ENCODE peak calls at places on chromosome 10, in nine cellular contexts. M is activated naive CD4-positive, alpha-beta T cell; T is naive thymus-derived CD8-positive, alpha-beta T cell; N is substantia nigra; L is endothelial cell; O is glutamatergic neuron; Z is cardiac septum; P is hippocampal formation; S is GM03348. Y is an unnamed sample.

GRCh38 chr10:43955978-43956377 is 307.3 kb upstream of the ZNF32 start:
- DNase-seq in M (no peak), T (no peak), N (no peak), L (no peak), O (no peak), Z (no peak), P (no peak), S (no peak), Y (no peak)

GRCh38 chr10:80945267-80945880 is 407.7 kb downstream of the SH2D4B start:
- DNase-seq in M (no peak), T (no peak), N (peak), L (peak), O (no peak), Z (no peak), P (no peak), S (no peak), Y (no peak)

GRCh38 chr10:113854757-113855626 is 531 bp downstream of the NHLRC2 start:
- DNase-seq in M (peak), T (peak), N (peak), L (peak), O (peak), Z (peak), P (no peak), S (peak), Y (peak)

GRCh38 chr10:48901152-48901705 is 38.4 kb downstream of the LRRC18 start:
- DNase-seq in M (no peak), T (no peak), N (no peak), L (no peak), O (no peak), Z (no peak), P (no peak), S (no peak), Y (no peak)

GRCh38 chr10:93916257-93917063 is 22.7 kb downstream of the SLC35G1 start:
- DNase-seq in M (no peak), T (no peak), N (no peak), L (no peak), O (no peak), Z (no peak), P (peak), S (peak), Y (no peak)

GRCh38 chr10:102452672-102453340 is 1.5 kb upstream of the C10orf95 start:
- DNase-seq in M (no peak), T (no peak), N (peak), L (no peak), O (no peak), Z (no peak), P (no peak), S (peak), Y (no peak)

GRCh38 chr10:59622320-59622901 is 87.2 kb downstream of the SLC16A9 start:
- DNase-seq in M (no peak), T (no peak), N (peak), L (peak), O (peak), Z (no peak), P (peak), S (peak), Y (no peak)

GRCh38 chr10:28089467-28089866 is 90.6 kb upstream of the ODAD2 start:
- DNase-seq in M (no peak), T (no peak), N (no peak), L (no peak), O (no peak), Z (no peak), P (no peak), S (peak), Y (no peak)

GRCh38 chr10:96767611-96768010 is 47.3 kb upstream of the PIK3AP1 start:
- DNase-seq in M (no peak), T (no peak), N (no peak), L (no peak), O (no peak), Z (no peak), P (no peak), S (no peak), Y (no peak)

GRCh38 chr10:72027498-72027897 is 60.9 kb downstream of the SPOCK2 start:
- DNase-seq in M (no peak), T (no peak), N (no peak), L (no peak), O (no peak), Z (no peak), P (no peak), S (no peak), Y (no peak)

GRCh38 chr10:61973923-61974322 is 72.4 kb downstream of the ARID5B start:
- DNase-seq in M (no peak), T (no peak), N (no peak), L (no peak), O (no peak), Z (no peak), P (no peak), S (no peak), Y (no peak)

GRCh38 chr10:132521466-132522102 is 16.0 kb upstream of the INPP5A start:
- DNase-seq in M (no peak), T (no peak), N (no peak), L (no peak), O (no peak), Z (peak), P (no peak), S (no peak), Y (peak)

GRCh38 chr10:93464826-93465388 is 17.2 kb downstream of the MYOF start:
- DNase-seq in M (no peak), T (no peak), N (no peak), L (no peak), O (no peak), Z (no peak), P (no peak), S (no peak), Y (no peak)

GRCh38 chr10:113214331-113214730 is 264.3 kb downstream of the TCF7L2 start:
- DNase-seq in M (no peak), T (no peak), N (no peak), L (no peak), O (no peak), Z (no peak), P (no peak), S (no peak), Y (no peak)

GRCh38 chr10:132476146-132477065 is 61.2 kb upstream of the INPP5A start:
- DNase-seq in M (no peak), T (no peak), N (no peak), L (no peak), O (no peak), Z (peak), P (no peak), S (no peak), Y (no peak)

GRCh38 chr10:121302541-121303180 is 295.6 kb downstream of the FGFR2 start:
- DNase-seq in M (no peak), T (no peak), N (no peak), L (no peak), O (no peak), Z (no peak), P (no peak), S (no peak), Y (no peak)

GRCh38 chr10:124727389-124727960 is 16.7 kb downstream of the FAM53B start:
- DNase-seq in M (no peak), T (no peak), N (no peak), L (no peak), O (no peak), Z (no peak), P (no peak), S (no peak), Y (no peak)

GRCh38 chr10:103612462-103613365 is 119.2 kb downstream of the NEURL1 start:
- DNase-seq in M (no peak), T (no peak), N (no peak), L (no peak), O (no peak), Z (no peak), P (peak), S (peak), Y (no peak)

GRCh38 chr10:68088744-68089143 is 13.7 kb upstream of the HERC4 start:
- DNase-seq in M (no peak), T (no peak), N (no peak), L (no peak), O (no peak), Z (no peak), P (no peak), S (no peak), Y (no peak)

GRCh38 chr10:5283305-5284158 is 81.2 kb upstream of the UCN3 start:
- DNase-seq in M (peak), T (peak), N (peak), L (peak), O (peak), Z (peak), P (peak), S (peak), Y (no peak)

GRCh38 chr10:103692421-103693069 is 162.8 kb downstream of the SH3PXD2A start:
- DNase-seq in M (no peak), T (no peak), N (no peak), L (no peak), O (no peak), Z (no peak), P (no peak), S (no peak), Y (no peak)

GRCh38 chr10:83489161-83489560 is 650.1 kb upstream of the GHITM start:
- DNase-seq in M (no peak), T (no peak), N (no peak), L (no peak), O (no peak), Z (no peak), P (no peak), S (no peak), Y (no peak)

GRCh38 chr10:4527281-4527960 is 298.6 kb upstream of the AKR1E2 start:
- DNase-seq in M (no peak), T (no peak), N (no peak), L (no peak), O (no peak), Z (no peak), P (no peak), S (peak), Y (no peak)

GRCh38 chr10:11879387-11880168 is 56.4 kb downstream of the PROSER2 start:
- DNase-seq in M (no peak), T (no peak), N (no peak), L (no peak), O (no peak), Z (no peak), P (no peak), S (no peak), Y (no peak)

GRCh38 chr10:29731760-29732159 is 97.0 kb upstream of the SVIL start:
- DNase-seq in M (no peak), T (no peak), N (no peak), L (no peak), O (peak), Z (no peak), P (no peak), S (no peak), Y (no peak)

GRCh38 chr10:14688606-14689005 is 86.1 kb downstream of the FAM107B start:
- DNase-seq in M (no peak), T (no peak), N (no peak), L (no peak), O (no peak), Z (no peak), P (no peak), S (peak), Y (no peak)

GRCh38 chr10:110330675-110331074 is 26.0 kb upstream of the SMNDC1 start:
- DNase-seq in M (no peak), T (no peak), N (no peak), L (no peak), O (no peak), Z (no peak), P (no peak), S (no peak), Y (no peak)

GRCh38 chr10:43056568-43057011 is 20.3 kb upstream of the RET start:
- DNase-seq in M (no peak), T (no peak), N (no peak), L (no peak), O (peak), Z (peak), P (no peak), S (no peak), Y (peak)

GRCh38 chr10:34351161-34351560 is 463.9 kb downstream of the PARD3 start:
- DNase-seq in M (no peak), T (no peak), N (no peak), L (no peak), O (no peak), Z (no peak), P (no peak), S (no peak), Y (no peak)

GRCh38 chr10:47378606-47379444 is 5.3 kb downstream of the ZNF488 start:
- DNase-seq in M (no peak), T (no peak), N (no peak), L (peak), O (no peak), Z (no peak), P (no peak), S (no peak), Y (no peak)

GRCh38 chr10:68666280-68666760 is 54.7 kb upstream of the CCAR1 start:
- DNase-seq in M (no peak), T (no peak), N (no peak), L (no peak), O (no peak), Z (no peak), P (no peak), S (peak), Y (no peak)

Y was measured in RWPE2.